ENCODE peak calls at places on chromosomes 13 and 19, in four cellular contexts. One of them, this sample, is unnamed.

GRCh38 chr13:72379581-72379980 is 347.8 kb downstream of the MZT1 start:
- DNase-seq in heart right ventricle: no peak
- DNase-seq in heart left ventricle: no peak
- DNase-seq in pancreas: no peak
- DNase-seq in this sample: no peak

GRCh38 chr19:52896431-52897148 is 845 bp downstream of the ZNF320 start:
- DNase-seq in heart right ventricle: peak; percentile 23
- DNase-seq in heart left ventricle: no peak
- DNase-seq in pancreas: peak; percentile 59
- DNase-seq in this sample: peak; percentile 35

GRCh38 chr19:46076951-46077814 is 36.4 kb upstream of the IGFL4 start:
- DNase-seq in heart right ventricle: no peak
- DNase-seq in heart left ventricle: no peak
- DNase-seq in pancreas: peak; percentile 68
- DNase-seq in this sample: peak; percentile 18

GRCh38 chr13:51832471-51833152 is 12.4 kb downstream of the TMEM272 start:
- DNase-seq in heart right ventricle: no peak
- DNase-seq in heart left ventricle: no peak
- DNase-seq in pancreas: no peak
- DNase-seq in this sample: peak; percentile 17

GRCh38 chr13:34897220-34897619 is 44.9 kb upstream of the NBEA start:
- DNase-seq in heart right ventricle: no peak
- DNase-seq in heart left ventricle: no peak
- DNase-seq in pancreas: no peak
- DNase-seq in this sample: no peak

GRCh38 chr19:1089891-1090290 is 5.3 kb downstream of the POLR2E start:
- DNase-seq in heart right ventricle: no peak
- DNase-seq in heart left ventricle: no peak
- DNase-seq in pancreas: no peak
- DNase-seq in this sample: no peak

GRCh38 chr13:29718694-29719093 is 123.2 kb upstream of the SLC7A1 start:
- DNase-seq in heart right ventricle: no peak
- DNase-seq in heart left ventricle: no peak
- DNase-seq in pancreas: no peak
- DNase-seq in this sample: no peak

GRCh38 chr13:76512676-76513277 is 373.4 kb downstream of the KCTD12 start:
- DNase-seq in heart right ventricle: no peak
- DNase-seq in heart left ventricle: no peak
- DNase-seq in pancreas: no peak
- DNase-seq in this sample: no peak

GRCh38 chr13:107554355-107554905 is 660.9 kb downstream of the LIG4 start:
- DNase-seq in heart right ventricle: no peak
- DNase-seq in heart left ventricle: peak; percentile 24
- DNase-seq in pancreas: no peak
- DNase-seq in this sample: peak; percentile 27

GRCh38 chr19:42473686-42474085 is 30.9 kb upstream of the CXCL17 start:
- DNase-seq in heart right ventricle: no peak
- DNase-seq in heart left ventricle: no peak
- DNase-seq in pancreas: no peak
- DNase-seq in this sample: no peak

GRCh38 chr13:28415994-28416411 is 78.9 kb downstream of the FLT1 start:
- DNase-seq in heart right ventricle: no peak
- DNase-seq in heart left ventricle: no peak
- DNase-seq in pancreas: no peak
- DNase-seq in this sample: no peak

GRCh38 chr13:30915691-30916541 is 9.8 kb downstream of the MEDAG start:
- DNase-seq in heart right ventricle: no peak
- DNase-seq in heart left ventricle: no peak
- DNase-seq in pancreas: no peak
- DNase-seq in this sample: no peak

GRCh38 chr13:98780972-98781869 is 28.7 kb upstream of the SLC15A1 start:
- DNase-seq in heart right ventricle: no peak
- DNase-seq in heart left ventricle: no peak
- DNase-seq in pancreas: no peak
- DNase-seq in this sample: no peak

GRCh38 chr19:54364775-54365257 is at the start of gene LAIR1:
- DNase-seq in heart right ventricle: peak; percentile 34
- DNase-seq in heart left ventricle: peak; percentile 75
- DNase-seq in pancreas: no peak
- DNase-seq in this sample: no peak

GRCh38 chr19:10368101-10368803 is 12.1 kb downstream of the TYK2 start:
- DNase-seq in heart right ventricle: no peak
- DNase-seq in heart left ventricle: no peak
- DNase-seq in pancreas: no peak
- DNase-seq in this sample: no peak

GRCh38 chr19:51467864-51468544 is 9.8 kb upstream of the SIGLEC8 start:
- DNase-seq in heart right ventricle: no peak
- DNase-seq in heart left ventricle: no peak
- DNase-seq in pancreas: no peak
- DNase-seq in this sample: no peak

GRCh38 chr19:18978616-18979015 is 37.6 kb upstream of the HOMER3 start:
- DNase-seq in heart right ventricle: no peak
- DNase-seq in heart left ventricle: no peak
- DNase-seq in pancreas: no peak
- DNase-seq in this sample: no peak

GRCh38 chr13:33997574-33997973 is 179.6 kb downstream of the RFC3 start:
- DNase-seq in heart right ventricle: no peak
- DNase-seq in heart left ventricle: no peak
- DNase-seq in pancreas: no peak
- DNase-seq in this sample: no peak

GRCh38 chr19:40358773-40359172 is 10.3 kb downstream of the PLD3 start:
- DNase-seq in heart right ventricle: no peak
- DNase-seq in heart left ventricle: no peak
- DNase-seq in pancreas: no peak
- DNase-seq in this sample: no peak

GRCh38 chr19:1752757-1753728 is at the start of gene ONECUT3:
- DNase-seq in heart right ventricle: no peak
- DNase-seq in heart left ventricle: no peak
- DNase-seq in pancreas: no peak
- DNase-seq in this sample: no peak

GRCh38 chr19:48230555-48231129 is 25.1 kb downstream of the CARD8 start:
- DNase-seq in heart right ventricle: no peak
- DNase-seq in heart left ventricle: no peak
- DNase-seq in pancreas: no peak
- DNase-seq in this sample: no peak

GRCh38 chr19:6498294-6499036 is 3.6 kb downstream of the TUBB4A start:
- DNase-seq in heart right ventricle: no peak
- DNase-seq in heart left ventricle: no peak
- DNase-seq in pancreas: no peak
- DNase-seq in this sample: no peak

GRCh38 chr13:63408227-63409202 is 1992.9 kb upstream of the PCDH20 start:
- DNase-seq in heart right ventricle: no peak
- DNase-seq in heart left ventricle: no peak
- DNase-seq in pancreas: no peak
- DNase-seq in this sample: no peak

GRCh38 chr19:1213391-1214286 is 8.1 kb downstream of the STK11 start:
- DNase-seq in heart right ventricle: peak; percentile 71
- DNase-seq in heart left ventricle: peak; percentile 81
- DNase-seq in pancreas: peak; percentile 61
- DNase-seq in this sample: peak; percentile 40

GRCh38 chr19:3621689-3622088 is 4.9 kb downstream of the CACTIN start:
- DNase-seq in heart right ventricle: no peak
- DNase-seq in heart left ventricle: no peak
- DNase-seq in pancreas: no peak
- DNase-seq in this sample: no peak

GRCh38 chr19:37954421-37954874 is 47.4 kb downstream of the SIPA1L3 start:
- DNase-seq in heart right ventricle: no peak
- DNase-seq in heart left ventricle: no peak
- DNase-seq in pancreas: no peak
- DNase-seq in this sample: no peak

GRCh38 chr19:5664515-5664914 is 15.8 kb downstream of the MICOS13 start:
- DNase-seq in heart right ventricle: no peak
- DNase-seq in heart left ventricle: no peak
- DNase-seq in pancreas: no peak
- DNase-seq in this sample: no peak

GRCh38 chr19:33404916-33405315 is 31.4 kb downstream of the CEBPG start:
- DNase-seq in heart right ventricle: no peak
- DNase-seq in heart left ventricle: no peak
- DNase-seq in pancreas: peak; percentile 30
- DNase-seq in this sample: peak; percentile 1

GRCh38 chr13:94020833-94021232 is 458.6 kb downstream of the DCT start:
- DNase-seq in heart right ventricle: no peak
- DNase-seq in heart left ventricle: no peak
- DNase-seq in pancreas: no peak
- DNase-seq in this sample: no peak

GRCh38 chr19:41288898-41289505 is 21.0 kb upstream of the CCDC97 start:
- DNase-seq in heart right ventricle: no peak
- DNase-seq in heart left ventricle: no peak
- DNase-seq in pancreas: no peak
- DNase-seq in this sample: no peak

GRCh38 chr19:34499155-34499834 is 17.7 kb downstream of the WTIP start:
- DNase-seq in heart right ventricle: no peak
- DNase-seq in heart left ventricle: no peak
- DNase-seq in pancreas: no peak
- DNase-seq in this sample: no peak

GRCh38 chr19:34502582-34503545 is 21.3 kb downstream of the WTIP start:
- DNase-seq in heart right ventricle: no peak
- DNase-seq in heart left ventricle: no peak
- DNase-seq in pancreas: no peak
- DNase-seq in this sample: no peak

GRCh38 chr19:34500656-34501120 is 19.1 kb downstream of the WTIP start:
- DNase-seq in heart right ventricle: no peak
- DNase-seq in heart left ventricle: no peak
- DNase-seq in pancreas: no peak
- DNase-seq in this sample: no peak

GRCh38 chr19:34503546-34504272 is 22.2 kb downstream of the WTIP start:
- DNase-seq in heart right ventricle: no peak
- DNase-seq in heart left ventricle: no peak
- DNase-seq in pancreas: no peak
- DNase-seq in this sample: no peak

DNA sequence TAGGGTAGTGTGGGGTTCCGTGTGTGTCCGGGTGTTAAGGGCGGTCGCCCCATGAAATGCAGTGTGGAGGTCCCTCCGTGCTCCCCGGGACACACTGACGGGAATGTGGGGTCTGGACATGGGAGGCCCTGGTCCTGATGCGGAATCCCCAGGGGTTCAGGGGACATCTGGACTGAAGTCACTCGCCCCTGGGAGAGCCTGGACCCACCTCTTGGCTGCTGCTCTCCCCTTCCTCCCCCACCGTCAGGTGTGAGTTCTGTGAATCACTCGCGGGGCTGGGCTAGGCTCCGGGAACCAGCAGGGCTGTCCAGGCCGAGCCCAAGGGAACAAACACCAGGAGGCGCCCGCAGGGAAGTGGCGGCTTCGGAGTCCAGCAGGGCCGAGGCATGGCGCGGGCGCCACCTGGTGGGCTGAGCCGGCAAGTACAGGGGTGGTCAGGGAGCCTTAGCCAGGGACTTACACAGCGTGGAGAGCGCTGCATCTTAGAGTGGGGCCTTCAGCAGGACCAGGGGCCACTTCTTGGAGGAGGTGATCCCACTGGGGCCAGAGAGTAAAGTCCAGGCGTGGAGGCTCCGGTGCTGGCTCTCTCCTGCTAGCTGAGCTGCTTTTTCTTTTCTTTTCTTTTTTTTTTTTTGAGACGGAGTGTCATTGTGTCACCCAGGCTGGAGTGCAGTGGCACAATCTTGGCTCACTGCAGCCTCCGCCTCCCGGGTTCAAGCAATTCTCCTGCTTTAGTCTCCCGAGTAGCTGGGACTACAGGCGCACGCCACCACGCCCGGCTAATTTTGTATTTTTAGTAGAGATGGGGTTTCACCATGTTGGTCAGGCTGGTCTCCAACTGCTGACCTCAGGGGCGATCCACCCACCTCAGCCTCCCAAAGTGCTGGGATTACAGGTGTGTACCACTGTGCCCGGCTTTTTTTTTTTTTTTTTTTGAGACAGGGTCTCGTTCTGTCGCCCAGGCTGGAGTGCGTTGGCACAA is 20.1 kb downstream of the WTIP start:
- DNase-seq in heart right ventricle: peak; percentile 95
- DNase-seq in heart left ventricle: peak; percentile 96
- DNase-seq in pancreas: peak; percentile 99
- DNase-seq in this sample: peak; percentile 91
- H3K4me3 ChIP-seq in heart right ventricle: no peak overlapping the region
- H3K4me3 ChIP-seq in heart left ventricle: no peak overlapping the region
- H3K4me3 ChIP-seq in pancreas: no peak overlapping the region
- H3K4me3 ChIP-seq in this sample: no peak overlapping the region

DNA sequence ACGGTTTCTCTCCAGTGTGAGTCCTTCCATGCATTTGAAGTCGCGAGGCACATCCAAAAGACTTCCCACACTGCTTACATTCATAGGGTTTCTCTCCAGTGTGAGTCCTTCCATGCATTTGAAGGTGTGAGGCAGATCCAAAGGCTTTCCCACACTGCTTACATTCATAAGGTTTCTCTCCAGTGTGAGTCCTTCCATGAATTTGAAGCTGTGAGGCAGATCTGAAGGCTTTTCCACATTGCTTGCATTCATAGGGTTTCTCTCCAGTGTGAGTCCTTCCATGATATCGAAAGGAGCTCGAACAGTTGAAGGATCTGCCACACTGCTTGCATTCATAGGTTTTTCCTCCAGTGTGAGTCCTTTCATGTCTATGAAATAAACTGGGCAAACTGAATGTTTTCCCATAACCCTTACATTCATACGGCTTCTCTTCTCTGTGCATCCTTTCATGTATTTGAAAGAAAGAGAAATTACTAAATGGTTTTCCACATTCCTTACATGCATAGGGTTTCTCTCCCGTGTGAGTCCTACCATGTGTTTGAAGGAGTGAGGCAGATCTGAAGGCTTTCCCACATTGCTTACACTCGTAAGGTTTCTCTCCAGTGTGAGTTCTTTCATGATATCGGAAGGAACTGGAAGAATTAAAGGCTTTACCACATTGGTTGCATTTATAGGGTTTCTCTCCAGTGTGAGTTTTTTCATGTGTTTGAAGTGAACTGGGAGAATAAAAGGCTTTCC is 20.3 kb downstream of the ZNF433 start:
- DNase-seq in heart right ventricle: no peak
- DNase-seq in heart left ventricle: no peak
- DNase-seq in pancreas: no peak
- DNase-seq in this sample: no peak
- H3K9me3 ChIP-seq in heart right ventricle: peaks cover 100% of the 10 kb centered on the region
- H3K9me3 ChIP-seq in heart left ventricle: peaks cover 27% of the 10 kb centered on the region
- H3K9me3 ChIP-seq in pancreas: no peaks in the 10 kb centered on the region
- H3K9me3 ChIP-seq in this sample: no peaks in the 10 kb centered on the region

GRCh38 chr19:34998777-34999497 is 1.2 kb upstream of the GRAMD1A start:
- DNase-seq in heart right ventricle: no peak
- DNase-seq in heart left ventricle: no peak
- DNase-seq in pancreas: no peak
- DNase-seq in this sample: no peak
- H3K4me1 ChIP-seq in heart right ventricle: peaks cover 93% of the 10 kb centered on the region
- H3K4me1 ChIP-seq in heart left ventricle: peaks cover 88% of the 10 kb centered on the region
- H3K4me1 ChIP-seq in pancreas: peaks cover 24% of the 10 kb centered on the region
- H3K4me1 ChIP-seq in this sample: peaks cover 57% of the 10 kb centered on the region

GRCh38 chr13:99972190-99972731 is 694 bp upstream of the ZIC5 start:
- DNase-seq in heart right ventricle: no peak
- DNase-seq in heart left ventricle: no peak
- DNase-seq in pancreas: no peak
- DNase-seq in this sample: no peak
- H3K4me3 ChIP-seq in heart right ventricle: no peak overlapping the region
- H3K4me3 ChIP-seq in heart left ventricle: no peak overlapping the region
- H3K4me3 ChIP-seq in pancreas: no peak overlapping the region
- H3K4me3 ChIP-seq in this sample: no peak overlapping the region

GRCh38 chr13:73972503-73972902 is 161.7 kb downstream of the KLF12 start:
- DNase-seq in heart right ventricle: no peak
- DNase-seq in heart left ventricle: no peak
- DNase-seq in pancreas: no peak
- DNase-seq in this sample: no peak
- H3K9me3 ChIP-seq in heart right ventricle: peaks cover 8% of the 10 kb centered on the region
- H3K9me3 ChIP-seq in heart left ventricle: no peaks in the 10 kb centered on the region
- H3K9me3 ChIP-seq in pancreas: no peaks in the 10 kb centered on the region
- H3K9me3 ChIP-seq in this sample: no peaks in the 10 kb centered on the region

This sample was measured in thyroid gland.